ENCODE peak calls at places on chromosomes 11 and 22, in five cellular contexts. One of them, this sample, is unnamed.

GRCh38 chr11:46649180-46649738 is 31.9 kb downstream of the ATG13 start:
- DNase-seq in astrocyte of the spinal cord: peak
- DNase-seq in bronchial epithelial cell: peak
- DNase-seq in brain microvascular endothelial cell: peak
- DNase-seq in foreskin fibroblast: peak
- DNase-seq in this sample: peak

GRCh38 chr11:19577391-19577831 is 135.2 kb upstream of the NAV2 start:
- DNase-seq in astrocyte of the spinal cord: no peak
- DNase-seq in bronchial epithelial cell: no peak
- DNase-seq in brain microvascular endothelial cell: no peak
- DNase-seq in foreskin fibroblast: no peak
- DNase-seq in this sample: no peak

GRCh38 chr11:61611309-61611708 is 30.4 kb upstream of the SYT7 start:
- DNase-seq in astrocyte of the spinal cord: no peak
- DNase-seq in bronchial epithelial cell: no peak
- DNase-seq in brain microvascular endothelial cell: no peak
- DNase-seq in foreskin fibroblast: no peak
- DNase-seq in this sample: no peak

GRCh38 chr11:60265373-60266214 is 14.9 kb upstream of the MS4A4A start:
- DNase-seq in astrocyte of the spinal cord: peak
- DNase-seq in bronchial epithelial cell: peak
- DNase-seq in brain microvascular endothelial cell: peak
- DNase-seq in foreskin fibroblast: peak
- DNase-seq in this sample: peak

GRCh38 chr11:27646051-27646818 is 54.0 kb downstream of the BDNF start:
- DNase-seq in astrocyte of the spinal cord: no peak
- DNase-seq in bronchial epithelial cell: peak
- DNase-seq in brain microvascular endothelial cell: no peak
- DNase-seq in foreskin fibroblast: no peak
- DNase-seq in this sample: peak

GRCh38 chr22:39546889-39547586 is 14.5 kb upstream of the RPS19BP1 start:
- DNase-seq in astrocyte of the spinal cord: peak
- DNase-seq in bronchial epithelial cell: no peak
- DNase-seq in brain microvascular endothelial cell: peak
- DNase-seq in foreskin fibroblast: no peak
- DNase-seq in this sample: peak

GRCh38 chr11:68924073-68924925 is 20.6 kb downstream of the IGHMBP2 start:
- DNase-seq in astrocyte of the spinal cord: no peak
- DNase-seq in bronchial epithelial cell: no peak
- DNase-seq in brain microvascular endothelial cell: no peak
- DNase-seq in foreskin fibroblast: no peak
- DNase-seq in this sample: no peak

GRCh38 chr22:20245577-20246367 is 22.3 kb downstream of the RTN4R start:
- DNase-seq in astrocyte of the spinal cord: no peak
- DNase-seq in bronchial epithelial cell: no peak
- DNase-seq in brain microvascular endothelial cell: no peak
- DNase-seq in foreskin fibroblast: no peak
- DNase-seq in this sample: no peak

GRCh38 chr22:26477341-26477731 is 6.2 kb downstream of the HPS4 start:
- DNase-seq in astrocyte of the spinal cord: no peak
- DNase-seq in bronchial epithelial cell: no peak
- DNase-seq in brain microvascular endothelial cell: peak
- DNase-seq in foreskin fibroblast: no peak
- DNase-seq in this sample: no peak

GRCh38 chr11:120563698-120564572 is 52.4 kb downstream of the GRIK4 start:
- DNase-seq in astrocyte of the spinal cord: peak
- DNase-seq in bronchial epithelial cell: no peak
- DNase-seq in brain microvascular endothelial cell: no peak
- DNase-seq in foreskin fibroblast: no peak
- DNase-seq in this sample: no peak

GRCh38 chr11:66450610-66451009 is 12.0 kb upstream of the MRPL11 start:
- DNase-seq in astrocyte of the spinal cord: no peak
- DNase-seq in bronchial epithelial cell: no peak
- DNase-seq in brain microvascular endothelial cell: no peak
- DNase-seq in foreskin fibroblast: no peak
- DNase-seq in this sample: no peak

GRCh38 chr11:73034330-73034729 is 107.8 kb downstream of the FCHSD2 start:
- DNase-seq in astrocyte of the spinal cord: no peak
- DNase-seq in bronchial epithelial cell: no peak
- DNase-seq in brain microvascular endothelial cell: no peak
- DNase-seq in foreskin fibroblast: no peak
- DNase-seq in this sample: no peak

GRCh38 chr11:73034777-73035176 is 107.3 kb downstream of the FCHSD2 start:
- DNase-seq in astrocyte of the spinal cord: no peak
- DNase-seq in bronchial epithelial cell: no peak
- DNase-seq in brain microvascular endothelial cell: no peak
- DNase-seq in foreskin fibroblast: no peak
- DNase-seq in this sample: no peak

GRCh38 chr11:73040046-73040445 is 102.1 kb downstream of the FCHSD2 start:
- DNase-seq in astrocyte of the spinal cord: no peak
- DNase-seq in bronchial epithelial cell: no peak
- DNase-seq in brain microvascular endothelial cell: no peak
- DNase-seq in foreskin fibroblast: no peak
- DNase-seq in this sample: no peak
- H3K4me3 ChIP-seq in astrocyte of the spinal cord: no peak
- H3K4me3 ChIP-seq in bronchial epithelial cell: no peak
- H3K4me3 ChIP-seq in brain microvascular endothelial cell: no peak
- H3K4me3 ChIP-seq in foreskin fibroblast: no peak
- H3K4me3 ChIP-seq in this sample: no peak

DNA sequence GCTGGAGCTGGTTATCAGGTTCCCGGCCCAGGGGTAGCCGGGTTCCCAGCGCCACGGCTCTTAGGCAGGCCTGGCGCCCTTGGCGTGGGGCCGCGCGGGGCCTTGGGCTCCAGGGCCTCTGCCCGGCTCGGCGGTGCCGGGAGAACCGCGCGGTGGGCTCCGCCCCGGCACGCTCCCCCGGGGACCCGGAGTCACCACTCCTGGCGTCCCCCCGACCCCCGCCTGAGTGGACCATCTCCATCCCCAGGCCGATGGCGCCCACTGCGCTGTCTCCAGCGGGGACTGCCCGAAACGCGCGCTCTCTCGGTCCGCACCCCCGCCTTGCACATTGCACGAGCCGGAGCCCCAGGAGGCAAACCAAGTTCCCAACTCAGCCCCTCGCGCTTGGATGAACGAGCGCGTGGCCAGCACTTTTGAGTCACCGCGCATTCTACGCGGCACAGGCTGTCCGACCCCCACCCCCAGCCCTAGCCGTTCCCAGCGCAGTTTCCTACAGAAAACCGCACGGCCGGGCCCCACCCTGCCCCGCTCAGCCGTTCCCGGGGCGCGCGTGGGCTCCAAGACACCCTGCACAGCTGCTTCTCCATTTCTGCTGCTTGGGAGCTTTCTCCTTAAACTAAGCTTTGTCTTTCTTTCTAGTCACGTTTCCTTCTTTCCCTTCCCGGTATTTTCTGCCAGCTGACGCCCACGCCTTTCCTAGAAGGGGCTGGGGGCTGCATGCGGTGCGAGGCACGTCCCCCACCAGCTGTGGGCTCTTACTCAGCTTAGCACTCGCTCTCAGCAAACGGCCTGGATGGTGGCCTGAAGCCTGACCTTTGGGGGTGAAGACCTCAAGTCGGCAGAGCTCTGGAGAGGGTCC is 650 bp upstream of the CHID1 start:
- DNase-seq in astrocyte of the spinal cord: peak
- DNase-seq in bronchial epithelial cell: peak
- DNase-seq in brain microvascular endothelial cell: peak
- DNase-seq in foreskin fibroblast: peak
- DNase-seq in this sample: peak
- TF ChIP-seq CTCF in astrocyte of the spinal cord: no peak
- TF ChIP-seq CTCF in bronchial epithelial cell: no peak
- TF ChIP-seq CTCF in brain microvascular endothelial cell: no peak
- TF ChIP-seq CTCF in foreskin fibroblast: no peak
- TF ChIP-seq CTCF in this sample: no peak

DNA sequence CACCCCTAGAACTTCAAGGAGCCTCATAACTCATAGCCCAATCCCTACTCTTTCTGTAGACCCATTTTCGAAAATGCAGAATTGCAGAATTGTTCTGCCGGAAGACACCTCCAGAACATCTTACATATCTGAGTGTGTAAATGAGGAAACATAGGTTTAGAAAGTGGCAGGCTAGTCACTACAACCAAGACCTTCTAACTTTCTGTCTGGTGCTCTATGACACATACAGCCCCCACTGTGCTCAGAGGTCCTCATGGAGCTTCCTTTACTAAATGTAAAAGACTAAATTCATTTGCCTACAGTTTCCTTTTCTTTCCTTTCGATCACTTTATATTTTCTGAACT is 132.1 kb upstream of the DDI1 start:
- DNase-seq in astrocyte of the spinal cord: no peak
- DNase-seq in bronchial epithelial cell: no peak
- DNase-seq in brain microvascular endothelial cell: no peak
- DNase-seq in foreskin fibroblast: no peak
- DNase-seq in this sample: no peak
- H3K4me3 ChIP-seq in astrocyte of the spinal cord: no peak
- H3K4me3 ChIP-seq in bronchial epithelial cell: no peak
- H3K4me3 ChIP-seq in brain microvascular endothelial cell: no peak
- H3K4me3 ChIP-seq in foreskin fibroblast: no peak
- H3K4me3 ChIP-seq in this sample: no peak

GRCh38 chr22:22398530-22399327 is 109.8 kb downstream of the ZNF280B start:
- DNase-seq in astrocyte of the spinal cord: no peak
- DNase-seq in bronchial epithelial cell: no peak
- DNase-seq in brain microvascular endothelial cell: no peak
- DNase-seq in foreskin fibroblast: no peak
- DNase-seq in this sample: no peak

GRCh38 chr22:22400964-22401363 is 107.6 kb downstream of the ZNF280B start:
- DNase-seq in astrocyte of the spinal cord: no peak
- DNase-seq in bronchial epithelial cell: no peak
- DNase-seq in brain microvascular endothelial cell: no peak
- DNase-seq in foreskin fibroblast: no peak
- DNase-seq in this sample: no peak

GRCh38 chr22:22397875-22398524 is 110.5 kb downstream of the ZNF280B start:
- DNase-seq in astrocyte of the spinal cord: no peak
- DNase-seq in bronchial epithelial cell: no peak
- DNase-seq in brain microvascular endothelial cell: no peak
- DNase-seq in foreskin fibroblast: no peak
- DNase-seq in this sample: no peak

GRCh38 chr22:22401381-22401780 is 107.2 kb downstream of the ZNF280B start:
- DNase-seq in astrocyte of the spinal cord: no peak
- DNase-seq in bronchial epithelial cell: no peak
- DNase-seq in brain microvascular endothelial cell: no peak
- DNase-seq in foreskin fibroblast: no peak
- DNase-seq in this sample: no peak

GRCh38 chr22:22400099-22400498 is 108.4 kb downstream of the ZNF280B start:
- DNase-seq in astrocyte of the spinal cord: no peak
- DNase-seq in bronchial epithelial cell: no peak
- DNase-seq in brain microvascular endothelial cell: no peak
- DNase-seq in foreskin fibroblast: no peak
- DNase-seq in this sample: no peak
- TF ChIP-seq CTCF in astrocyte of the spinal cord: no peak
- TF ChIP-seq CTCF in bronchial epithelial cell: no peak
- TF ChIP-seq CTCF in brain microvascular endothelial cell: no peak
- TF ChIP-seq CTCF in foreskin fibroblast: no peak
- TF ChIP-seq CTCF in this sample: no peak

DNA sequence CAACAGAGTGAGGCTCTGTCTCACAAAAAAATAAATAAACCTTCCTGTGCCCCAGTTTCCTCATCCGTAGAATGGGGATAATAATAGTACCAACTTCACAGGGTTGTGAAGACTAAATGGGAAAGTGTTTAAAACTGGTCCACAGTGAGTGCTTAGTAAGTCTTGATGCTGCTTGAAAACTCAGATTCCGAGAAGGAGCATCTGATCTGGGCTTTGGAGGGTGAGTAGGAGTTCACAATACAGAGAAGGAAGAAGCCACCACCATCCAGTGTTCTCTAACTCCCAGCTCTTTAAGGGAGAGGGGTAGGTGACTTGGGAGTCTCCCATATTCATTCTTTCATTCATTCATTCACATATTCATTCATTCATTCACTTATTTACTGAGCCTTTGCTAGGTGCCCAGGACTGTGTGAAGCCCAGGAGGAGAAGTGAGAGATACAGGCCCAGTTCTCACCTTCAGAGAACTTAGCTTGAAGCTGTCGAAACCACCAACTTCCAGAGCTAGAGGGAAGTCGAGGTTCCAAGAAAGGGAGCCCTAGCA is 17.7 kb downstream of the CYTH4 start:
- DNase-seq in astrocyte of the spinal cord: no peak
- DNase-seq in bronchial epithelial cell: no peak
- DNase-seq in brain microvascular endothelial cell: no peak
- DNase-seq in foreskin fibroblast: no peak
- DNase-seq in this sample: no peak
- H3K4me3 ChIP-seq in astrocyte of the spinal cord: no peak
- H3K4me3 ChIP-seq in bronchial epithelial cell: no peak
- H3K4me3 ChIP-seq in brain microvascular endothelial cell: no peak
- H3K4me3 ChIP-seq in foreskin fibroblast: no peak
- H3K4me3 ChIP-seq in this sample: no peak

DNA sequence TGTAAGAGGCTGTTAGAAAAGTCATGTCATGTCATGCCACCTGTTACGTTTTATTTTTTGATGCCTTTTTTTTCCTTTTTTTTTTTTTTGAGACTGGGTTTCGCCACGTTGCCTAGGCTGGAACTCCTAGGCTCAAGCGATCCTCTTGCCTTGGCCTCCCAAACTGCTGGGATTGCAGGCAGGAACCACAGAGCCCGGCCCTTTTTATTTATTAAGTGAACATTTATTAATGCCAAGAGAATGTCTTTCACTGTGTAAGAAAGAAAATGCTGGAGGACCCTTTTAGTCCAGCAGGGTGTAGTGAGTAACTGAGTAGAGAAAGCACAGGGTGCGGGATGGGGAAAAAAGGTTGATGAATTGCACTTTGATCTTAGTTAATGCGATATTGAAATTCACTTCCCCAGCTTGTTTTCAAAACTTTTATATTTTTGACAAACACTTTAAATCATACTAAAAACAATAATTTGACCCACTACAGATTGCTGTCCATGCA is 2.3 kb upstream of the XBP1 start:
- DNase-seq in astrocyte of the spinal cord: no peak
- DNase-seq in bronchial epithelial cell: no peak
- DNase-seq in brain microvascular endothelial cell: no peak
- DNase-seq in foreskin fibroblast: no peak
- DNase-seq in this sample: no peak
- TF ChIP-seq CTCF in astrocyte of the spinal cord: no peak
- TF ChIP-seq CTCF in bronchial epithelial cell: no peak
- TF ChIP-seq CTCF in brain microvascular endothelial cell: peak
- TF ChIP-seq CTCF in foreskin fibroblast: no peak
- TF ChIP-seq CTCF in this sample: no peak

DNA sequence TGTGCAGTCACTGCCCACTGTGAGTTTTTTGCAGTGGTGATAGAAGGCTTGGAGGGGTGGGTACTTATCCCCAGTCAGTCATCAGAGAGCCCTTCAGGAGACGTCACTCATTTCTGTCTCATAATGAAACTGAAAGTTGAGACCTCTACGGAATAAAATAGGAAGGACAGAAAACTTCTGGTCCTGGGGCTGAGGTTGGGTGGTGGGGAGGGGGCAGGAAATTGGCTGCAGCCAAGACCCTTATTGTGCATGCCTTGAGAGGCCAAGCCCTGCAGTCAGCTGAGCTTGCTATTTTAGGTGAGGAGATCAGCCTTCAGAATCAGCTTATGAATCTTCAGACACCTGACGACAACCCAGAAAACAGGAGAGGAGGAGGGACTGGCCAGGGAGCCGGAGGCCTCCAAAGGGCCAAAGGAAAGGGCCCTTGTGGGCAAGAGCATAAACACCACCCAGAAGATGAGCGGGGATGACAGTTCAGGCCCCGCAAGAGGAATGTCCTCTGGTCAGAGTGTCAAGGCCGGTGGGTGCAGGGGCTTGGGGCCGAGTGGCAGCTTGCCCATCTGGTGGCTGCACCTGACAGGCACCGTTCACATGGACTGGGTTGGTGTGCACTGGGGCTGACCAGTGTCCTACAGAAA is 17.9 kb upstream of the ADA2 start:
- DNase-seq in astrocyte of the spinal cord: no peak
- DNase-seq in bronchial epithelial cell: no peak
- DNase-seq in brain microvascular endothelial cell: no peak
- DNase-seq in foreskin fibroblast: no peak
- DNase-seq in this sample: no peak
- H3K4me3 ChIP-seq in astrocyte of the spinal cord: no peak
- H3K4me3 ChIP-seq in bronchial epithelial cell: no peak
- H3K4me3 ChIP-seq in brain microvascular endothelial cell: no peak
- H3K4me3 ChIP-seq in foreskin fibroblast: no peak
- H3K4me3 ChIP-seq in this sample: no peak

This sample was measured in epithelial cell of esophagus.